ENCODE peak calls at places on chromosomes 3 and 15, in nine cellular contexts. A is body of pancreas, I is uterus, Q is spleen, U is thyroid gland, C is A549, R is stomach, K is heart left ventricle, V is breast epithelium. O is an unnamed sample.
A peak's percentile ranks its signal among the peaks of the same experiment; 100 is the strongest.

GRCh38 chr3:16060945-16061344 is 113.5 kb upstream of the GALNT15 start:
- DNase-seq in R (no peak), I (peak; percentile 86), K (no peak), C (peak; percentile 44), Q (no peak), V (no peak), A (no peak), U (peak; percentile 14), O (no peak)

GRCh38 chr3:47692158-47692557 is 89.5 kb downstream of the SMARCC1 start:
- DNase-seq in U (no peak), K (no peak), R (no peak), A (no peak), V (no peak), I (no peak), Q (no peak), C (no peak), O (no peak)

GRCh38 chr3:144499346-144499745 is 527.7 kb downstream of the DIPK2A start:
- DNase-seq in Q (no peak), A (no peak), C (no peak), I (no peak), K (no peak), R (no peak), U (no peak), V (no peak), O (no peak)

GRCh38 chr3:14377044-14377837 is 25.2 kb upstream of the SLC6A6 start:
- DNase-seq in U (no peak), V (no peak), I (no peak), Q (no peak), K (no peak), A (no peak), R (no peak), C (no peak), O (no peak)

GRCh38 chr15:20346082-20346805 is 195.4 kb downstream of the GOLGA6L6 start:
- DNase-seq in A (peak; percentile 8), V (peak; percentile 20), K (peak; percentile 64), R (no peak), Q (peak; percentile 80), U (no peak), C (no peak), I (no peak), O (no peak)

GRCh38 chr3:151460774-151461450 is at the start of gene IGSF10:
- DNase-seq in V (no peak), A (peak; percentile 20), U (peak; percentile 12), K (peak; percentile 60), I (no peak), C (peak; percentile 53), Q (peak; percentile 75), R (peak; percentile 29), O (no peak)

GRCh38 chr15:72117448-72117697 is 577 bp downstream of the MYO9A start:
- DNase-seq in C (peak; percentile 87), R (peak; percentile 79), K (peak; percentile 90), Q (no peak), I (peak; percentile 75), A (peak; percentile 68), U (peak; percentile 87), V (peak; percentile 86), O (peak; percentile 70)

GRCh38 chr3:134232146-134232545 is 18.5 kb downstream of the RYK start:
- DNase-seq in C (no peak), Q (no peak), I (no peak), K (no peak), V (no peak), R (no peak), U (no peak), A (no peak), O (no peak)

GRCh38 chr3:67977762-67978161 is 323.4 kb upstream of the SUCLG2 start:
- DNase-seq in A (no peak), I (no peak), V (no peak), K (no peak), Q (no peak), R (no peak), C (no peak), U (no peak), O (no peak)

DNA sequence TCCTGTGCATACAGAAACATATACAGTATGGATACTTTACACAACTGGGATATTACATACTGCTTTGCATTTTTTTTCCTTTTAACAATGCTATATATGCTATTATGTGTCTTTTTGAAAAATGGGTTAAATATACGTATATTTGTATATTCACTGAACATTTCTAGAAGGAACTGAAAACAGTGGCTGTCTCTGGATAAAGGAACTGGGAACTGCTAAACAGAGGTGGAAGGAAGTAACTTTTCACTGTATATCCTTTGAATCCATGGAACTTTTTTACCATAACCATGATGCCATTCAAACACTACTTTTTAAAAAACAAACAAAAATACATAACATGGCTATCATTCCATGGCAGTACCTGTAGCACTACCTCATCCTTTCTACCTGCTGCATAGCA is 1.8 kb downstream of the MTFMT start:
- DNase-seq in K (no peak), U (no peak), C (no peak), R (no peak), A (no peak), I (no peak), Q (no peak), V (no peak), O (no peak)
- H3K4me3 ChIP-seq in K (peak overlapping the region; percentile 92), U (no peak overlapping the region), C (peak overlapping the region; percentile 73), R (peak overlapping the region; percentile 95), A (no peak overlapping the region), I (no peak overlapping the region), Q (no peak overlapping the region), V (no peak overlapping the region), O (no peak overlapping the region)

GRCh38 chr3:127820871-127821853 is 1.2 kb downstream of the MGLL start:
- DNase-seq in C (no peak), V (no peak), Q (peak; percentile 82), R (peak; percentile 38), I (no peak), A (no peak), U (no peak), K (peak; percentile 66), O (peak; percentile 36)
- TF ChIP-seq POLR2A in C (no peak), V (no peak), Q (no peak), R (no peak), I (no peak), A (no peak), U (no peak), K (no peak), O (no peak)

GRCh38 chr15:50685976-50686467 is 575 bp downstream of the TRPM7 start:
- DNase-seq in I (peak; percentile 34), A (peak; percentile 62), Q (peak; percentile 91), R (peak; percentile 68), V (peak; percentile 32), U (peak; percentile 78), K (peak; percentile 84), C (peak; percentile 38), O (peak; percentile 53)

GRCh38 chr15:50681467-50681866 is 5.1 kb downstream of the TRPM7 start:
- DNase-seq in U (no peak), Q (no peak), V (no peak), A (no peak), K (no peak), C (no peak), R (no peak), I (no peak), O (no peak)

GRCh38 chr15:50685191-50685975 is 1.2 kb downstream of the TRPM7 start:
- DNase-seq in U (peak; percentile 17), C (no peak), I (no peak), V (no peak), Q (no peak), R (no peak), A (no peak), K (no peak), O (no peak)

GRCh38 chr15:50687302-50687902 is 805 bp upstream of the TRPM7 start:
- DNase-seq in V (no peak), C (no peak), I (no peak), U (no peak), R (no peak), A (no peak), Q (no peak), K (no peak), O (no peak)

DNA sequence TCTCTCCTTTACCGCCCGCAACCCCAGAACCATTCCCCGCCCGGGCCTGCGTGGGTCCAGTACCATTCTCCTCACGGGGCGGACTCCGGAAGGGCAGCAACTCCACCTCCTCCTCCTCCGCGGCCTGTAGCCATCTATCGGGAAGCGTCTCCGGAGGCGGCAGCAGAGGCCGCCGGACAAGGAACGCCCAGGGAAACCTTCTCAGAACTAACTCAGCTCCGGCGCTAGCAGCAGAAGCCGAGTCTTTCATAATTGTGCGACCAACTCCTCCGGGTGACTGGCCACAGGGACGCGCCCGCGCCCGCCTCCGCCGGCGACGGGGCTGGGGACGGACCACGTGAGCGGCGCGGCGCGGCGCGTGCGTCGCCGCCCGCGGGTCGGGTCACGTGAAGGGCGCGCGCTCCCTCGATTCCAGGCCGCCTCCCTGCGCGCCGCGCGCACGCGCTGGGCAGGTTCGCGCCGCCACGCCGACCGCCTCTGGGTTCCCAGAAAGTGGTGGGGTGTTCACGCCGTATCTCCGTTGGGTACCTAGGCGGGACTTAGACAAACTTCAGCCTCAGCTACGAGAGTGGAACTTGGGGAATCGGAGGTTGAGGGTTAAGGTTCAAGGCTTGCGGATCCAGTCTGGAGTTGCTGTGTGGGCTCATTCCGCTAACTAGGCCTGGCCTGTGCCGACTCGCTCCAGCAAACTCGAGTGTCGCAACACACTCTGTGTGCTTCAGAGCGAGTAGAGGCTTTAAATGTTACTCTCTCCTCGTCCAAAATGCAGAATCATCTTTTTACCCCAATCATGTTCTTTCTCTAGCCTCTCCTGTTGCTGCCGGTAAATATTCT is at the start of gene TRPM7:
- DNase-seq in R (peak; percentile 91), U (peak; percentile 89), A (peak; percentile 87), Q (peak; percentile 97), I (peak; percentile 81), K (peak; percentile 94), C (peak; percentile 89), V (peak; percentile 78), O (peak; percentile 84)
- H3K4me1 ChIP-seq in R (peaks cover 47% of the 10 kb centered on the region), U (peaks cover 7% of the 10 kb centered on the region), A (peaks cover 38% of the 10 kb centered on the region), Q (peaks cover 57% of the 10 kb centered on the region), I (peaks cover 9% of the 10 kb centered on the region), K (peaks cover 14% of the 10 kb centered on the region), C (peaks cover 22% of the 10 kb centered on the region), V (no peaks in the 10 kb centered on the region), O (peaks cover 3% of the 10 kb centered on the region)

GRCh38 chr15:57922780-57923179 is 142.7 kb downstream of the ALDH1A2 start:
- DNase-seq in C (no peak), V (peak; percentile 48), A (peak; percentile 85), Q (no peak), K (peak; percentile 78), R (peak; percentile 90), I (peak; percentile 83), U (peak; percentile 95), O (peak; percentile 66)

GRCh38 chr15:57919754-57920153 is 145.8 kb downstream of the ALDH1A2 start:
- DNase-seq in A (no peak), K (no peak), V (no peak), Q (no peak), U (no peak), I (no peak), C (no peak), R (no peak), O (no peak)

GRCh38 chr15:57923311-57923710 is 142.2 kb downstream of the ALDH1A2 start:
- DNase-seq in Q (no peak), C (no peak), K (no peak), A (peak; percentile 32), R (peak; percentile 56), I (peak; percentile 60), V (no peak), U (no peak), O (no peak)

GRCh38 chr15:57921371-57921770 is 144.1 kb downstream of the ALDH1A2 start:
- DNase-seq in A (no peak), U (no peak), Q (no peak), V (no peak), C (no peak), I (peak; percentile 56), K (no peak), R (no peak), O (no peak)

DNA sequence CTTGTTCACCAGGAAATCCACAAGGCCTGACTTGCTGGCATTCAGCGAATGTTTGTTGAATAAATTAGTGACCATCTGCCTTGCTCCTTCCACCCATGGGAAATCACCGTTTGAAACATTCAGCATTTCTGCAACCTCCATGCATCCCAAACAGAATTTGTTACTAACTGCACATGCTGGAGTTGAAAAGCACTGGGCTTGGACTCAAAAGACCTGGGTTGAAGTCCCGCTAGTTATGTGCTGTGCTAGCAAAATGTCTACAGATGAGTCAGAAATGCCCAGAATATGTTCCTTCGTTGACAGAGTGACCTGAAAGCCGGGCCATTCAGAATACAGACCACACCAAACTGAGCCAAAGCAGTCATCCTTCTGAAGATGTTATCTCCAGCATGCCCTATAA is 144.6 kb downstream of the ALDH1A2 start:
- DNase-seq in R (no peak), U (no peak), I (no peak), A (no peak), V (no peak), C (no peak), Q (no peak), K (no peak), O (no peak)
- H3K4me3 ChIP-seq in R (no peak overlapping the region), U (no peak overlapping the region), I (no peak overlapping the region), A (no peak overlapping the region), V (no peak overlapping the region), C (no peak overlapping the region), Q (no peak overlapping the region), K (no peak overlapping the region), O (no peak overlapping the region)

O was measured in prostate gland.